ENCODE peak calls at places on chromosomes 13 and 19, in nine cellular contexts. R is activated T-cell treated with anti-CD3 and anti-CD28 coated beads, Interleukin-2, amount 50 U/mL, for 1 hour; M is activated CD4-positive, alpha-beta T cell treated with anti-CD3 and anti-CD28 coated beads for 24 hours; H is tibial nerve; N is stomach; C is H9; G is AG09319; E is stimulated activated CD4-positive, alpha-beta T cell treated with anti-CD3 and anti-CD28 coated beads, TNF-alpha, amount 100 ng/mL, for 48 hours; F is activated T-helper 1 cell treated with anti-CD3 and anti-CD28 coated beads, Interleukin-2, amount 50 U/mL, for 16 hours. D is an unnamed sample.

GRCh38 chr13:91297503-91297902 is 50.0 kb upstream of the MIR17HG start:
- DNase-seq in M (no peak), N (no peak), E (no peak), R (no peak), C (no peak), G (no peak), H (no peak), F (no peak), D (no peak)

GRCh38 chr13:21435710-21436151 is 23.4 kb downstream of the ZDHHC20 start:
- DNase-seq in E (peak), M (peak), C (no peak), H (peak), F (peak), N (peak), R (peak), G (peak), D (no peak)

GRCh38 chr13:112522578-112522977 is 65.4 kb downstream of the TUBGCP3 start:
- DNase-seq in F (no peak), M (no peak), G (no peak), E (no peak), C (no peak), R (no peak), N (no peak), H (no peak), D (no peak)

GRCh38 chr13:45055902-45056648 is 64.2 kb upstream of the GTF2F2 start:
- DNase-seq in N (no peak), G (peak), E (no peak), R (no peak), H (peak), C (no peak), M (no peak), F (no peak), D (no peak)

GRCh38 chr13:57680609-57681008 is 49.1 kb downstream of the PCDH17 start:
- DNase-seq in M (no peak), R (no peak), E (no peak), H (no peak), F (no peak), G (no peak), N (no peak), C (no peak), D (no peak)

GRCh38 chr19:19628499-19629134 is 597 bp upstream of the LPAR2 start:
- DNase-seq in N (peak), C (peak), E (peak), H (no peak), M (peak), R (peak), G (no peak), F (no peak), D (no peak)

GRCh38 chr13:29849071-29849541 is 1.3 kb downstream of the UBL3 start:
- DNase-seq in F (no peak), N (no peak), R (peak), H (peak), M (peak), E (no peak), C (no peak), G (no peak), D (peak)

GRCh38 chr13:113142876-113143275 is 15.6 kb upstream of the PROZ start:
- DNase-seq in N (no peak), G (no peak), C (peak), E (no peak), H (no peak), M (no peak), R (no peak), F (no peak), D (no peak)

GRCh38 chr19:15108145-15108844 is 1.1 kb downstream of the SYDE1 start:
- DNase-seq in F (no peak), C (no peak), G (no peak), E (no peak), M (no peak), N (no peak), R (no peak), H (no peak), D (no peak)

D was measured in SIG-M5.